ENCODE peak calls at places on chromosome 13, in nine cellular contexts. I, X, Z, B, P, R, L, Q and D are unnamed samples.

GRCh38 chr13:99792079-99792921 is 179.3 kb downstream of the ZIC5 start:
- DNase-seq in I (no peak), X (no peak), Z (no peak), B (no peak), P (no peak), R (no peak), L (no peak), Q (no peak), D (no peak)

GRCh38 chr13:109366521-109366920 is 419.9 kb downstream of the IRS2 start:
- DNase-seq in I (no peak), X (no peak), Z (no peak), B (no peak), P (no peak), R (peak; percentile 27), L (no peak), Q (no peak), D (no peak)

GRCh38 chr13:97659602-97660001 is 225.6 kb downstream of the RAP2A start:
- DNase-seq in I (no peak), X (no peak), Z (no peak), B (no peak), P (no peak), R (peak; percentile 3), L (no peak), Q (no peak), D (peak; percentile 4)

GRCh38 chr13:75803175-75803611 is 167.1 kb downstream of the LMO7 start:
- DNase-seq in I (peak; percentile 38), X (no peak), Z (no peak), B (no peak), P (no peak), R (no peak), L (no peak), Q (no peak), D (no peak)

GRCh38 chr13:75151081-75151643 is 330.8 kb downstream of the TBC1D4 start:
- DNase-seq in I (no peak), X (no peak), Z (no peak), B (no peak), P (no peak), R (peak; percentile 18), L (no peak), Q (no peak), D (no peak)

GRCh38 chr13:99370476-99371272 is 63.5 kb upstream of the GPR183 start:
- DNase-seq in I (no peak), X (no peak), Z (no peak), B (no peak), P (no peak), R (no peak), L (no peak), Q (no peak), D (no peak)

GRCh38 chr13:30371649-30372265 is 50.5 kb upstream of the UBE2L5 start:
- DNase-seq in I (peak; percentile 73), X (no peak), Z (no peak), B (peak; percentile 99), P (peak; percentile 96), R (peak; percentile 86), L (peak; percentile 63), Q (peak; percentile 7), D (peak; percentile 95)

GRCh38 chr13:79413521-79413920 is 7.5 kb upstream of the RBM26 start:
- DNase-seq in I (no peak), X (no peak), Z (no peak), B (no peak), P (no peak), R (no peak), L (no peak), Q (no peak), D (no peak)

GRCh38 chr13:93004919-93005318 is 221.7 kb upstream of the GPC6 start:
- DNase-seq in I (no peak), X (no peak), Z (no peak), B (no peak), P (no peak), R (peak; percentile 27), L (no peak), Q (no peak), D (peak; percentile 41)

GRCh38 chr13:75050419-75051066 is 431.4 kb downstream of the TBC1D4 start:
- DNase-seq in I (no peak), X (no peak), Z (no peak), B (no peak), P (no peak), R (peak; percentile 25), L (no peak), Q (no peak), D (no peak)

GRCh38 chr13:85148009-85148408 is 651.2 kb downstream of the SLITRK6 start:
- DNase-seq in I (no peak), X (no peak), Z (no peak), B (no peak), P (no peak), R (no peak), L (no peak), Q (no peak), D (no peak)

GRCh38 chr13:103002279-103002678 is 63.9 kb downstream of the SLC10A2 start:
- DNase-seq in I (no peak), X (no peak), Z (no peak), B (no peak), P (no peak), R (no peak), L (no peak), Q (no peak), D (no peak)

GRCh38 chr13:110907951-110908898 is 6.6 kb downstream of the ANKRD10 start:
- DNase-seq in I (peak; percentile 68), X (no peak), Z (no peak), B (no peak), P (no peak), R (peak; percentile 53), L (no peak), Q (no peak), D (no peak)

GRCh38 chr13:21203132-21203531 is 26.7 kb downstream of the MRPL57 start:
- DNase-seq in I (no peak), X (no peak), Z (no peak), B (no peak), P (no peak), R (no peak), L (no peak), Q (no peak), D (no peak)

GRCh38 chr13:109917422-109917821 is 131.0 kb upstream of the IRS2 start:
- DNase-seq in I (no peak), X (no peak), Z (no peak), B (no peak), P (no peak), R (no peak), L (no peak), Q (no peak), D (no peak)

GRCh38 chr13:90188237-90188636 is 1159.2 kb upstream of the MIR17HG start:
- DNase-seq in I (no peak), X (no peak), Z (no peak), B (no peak), P (no peak), R (no peak), L (no peak), Q (no peak), D (no peak)

GRCh38 chr13:42474954-42475353 is 99.0 kb upstream of the TNFSF11 start:
- DNase-seq in I (no peak), X (no peak), Z (no peak), B (no peak), P (peak; percentile 36), R (no peak), L (no peak), Q (no peak), D (no peak)